ENCODE peak calls at places on chromosomes 12 and 14, in four cellular contexts. D is WERI-Rb-1, E is GM23338, F is heart right ventricle. G is an unnamed sample.

GRCh38 chr14:100115236-100115635 is 44.2 kb downstream of the DEGS2 start:
- DNase-seq in D (no peak), E (no peak), F (no peak), G (no peak)

GRCh38 chr14:104376202-104377140 is 203.1 kb upstream of the C14orf180 start:
- DNase-seq in D (no peak), E (no peak), F (no peak), G (no peak)

GRCh38 chr14:102916347-102917055 is 6.0 kb upstream of the AMN start:
- DNase-seq in D (no peak), E (no peak), F (no peak), G (no peak)

GRCh38 chr12:1974812-1975211 is 29.4 kb downstream of the DCP1B start:
- DNase-seq in D (no peak), E (no peak), F (no peak), G (no peak)

GRCh38 chr14:77309122-77309521 is 11.6 kb downstream of the POMT2 start:
- DNase-seq in D (no peak), E (no peak), F (no peak), G (no peak)

GRCh38 chr12:62983594-62983993 is 48.6 kb upstream of the PPM1H start:
- DNase-seq in D (peak; percentile 21), E (peak; percentile 63), F (no peak), G (no peak)

GRCh38 chr14:24903337-24903736 is 146.6 kb downstream of the STXBP6 start:
- DNase-seq in D (no peak), E (no peak), F (no peak), G (peak; percentile 78)

GRCh38 chr14:88340357-88340756 is 17.3 kb upstream of the KCNK10 start:
- DNase-seq in D (no peak), E (no peak), F (no peak), G (no peak)

GRCh38 chr12:56333197-56333678 is 562 bp downstream of the PAN2 start:
- DNase-seq in D (peak; percentile 18), E (no peak), F (no peak), G (no peak)

GRCh38 chr14:49692895-49693737 is at the start of gene KLHDC1:
- DNase-seq in D (peak; percentile 79), E (peak; percentile 83), F (peak; percentile 90), G (peak; percentile 78)

GRCh38 chr14:46063872-46064271 is 587.7 kb downstream of the RPL10L start:
- DNase-seq in D (peak; percentile 6), E (peak; percentile 2), F (no peak), G (no peak)

GRCh38 chr14:67343601-67344230 is 15.9 kb downstream of the ATP6V1D start:
- DNase-seq in D (no peak), E (no peak), F (no peak), G (no peak)

GRCh38 chr12:128190614-128191013 is 76.4 kb upstream of the TMEM132C start:
- DNase-seq in D (peak; percentile 77), E (peak; percentile 2), F (no peak), G (no peak)

GRCh38 chr14:77290705-77291104 is 19.7 kb upstream of the NGB start:
- DNase-seq in D (peak; percentile 43), E (peak; percentile 53), F (no peak), G (no peak)

GRCh38 chr12:24561882-24562760 is 386.8 kb downstream of the BCAT1 start:
- DNase-seq in D (peak; percentile 30), E (peak; percentile 88), F (peak; percentile 48), G (peak; percentile 77)

GRCh38 chr14:78469947-78470346 is 299.8 kb downstream of the NRXN3 start:
- DNase-seq in D (no peak), E (no peak), F (no peak), G (no peak)

GRCh38 chr12:31235868-31236395 is 90.0 kb downstream of the SINHCAF start:
- DNase-seq in D (no peak), E (no peak), F (no peak), G (no peak)

GRCh38 chr12:24546661-24547060 is 402.2 kb downstream of the BCAT1 start:
- DNase-seq in D (no peak), E (no peak), F (no peak), G (no peak)

GRCh38 chr14:85789506-85789905 is 259.6 kb downstream of the FLRT2 start:
- DNase-seq in D (no peak), E (no peak), F (no peak), G (no peak)

GRCh38 chr14:71668186-71668912 is 263.9 kb upstream of the RGS6 start:
- DNase-seq in D (no peak), E (no peak), F (no peak), G (peak; percentile 19)

GRCh38 chr14:100890451-100890850 is 13.1 kb downstream of the RTL1 start:
- DNase-seq in D (no peak), E (no peak), F (no peak), G (no peak)

GRCh38 chr12:3833670-3834310 is 39.4 kb downstream of the PARP11 start:
- DNase-seq in D (no peak), E (peak; percentile 60), F (no peak), G (no peak)

GRCh38 chr14:36835145-36835544 is 173.5 kb downstream of the PAX9 start:
- DNase-seq in D (no peak), E (no peak), F (no peak), G (no peak)
- TF ChIP-seq CTCF in D (no peak), E (no peak), F (no peak), G (no peak)

GRCh38 chr12:88579941-88580871 is at the start of gene KITLG:
- DNase-seq in D (peak; percentile 56), E (peak; percentile 92), F (peak; percentile 83), G (peak; percentile 91)
- TF ChIP-seq CTCF in D (peak; percentile 35), E (no peak), F (no peak), G (peak; percentile 37)

GRCh38 chr14:35533357-35534129 is 421 bp upstream of the INSM2 start:
- DNase-seq in D (peak; percentile 99), E (peak; percentile 92), F (peak; percentile 27), G (peak; percentile 33)
- TF ChIP-seq CTCF in D (no peak), E (no peak), F (no peak), G (no peak)

DNA sequence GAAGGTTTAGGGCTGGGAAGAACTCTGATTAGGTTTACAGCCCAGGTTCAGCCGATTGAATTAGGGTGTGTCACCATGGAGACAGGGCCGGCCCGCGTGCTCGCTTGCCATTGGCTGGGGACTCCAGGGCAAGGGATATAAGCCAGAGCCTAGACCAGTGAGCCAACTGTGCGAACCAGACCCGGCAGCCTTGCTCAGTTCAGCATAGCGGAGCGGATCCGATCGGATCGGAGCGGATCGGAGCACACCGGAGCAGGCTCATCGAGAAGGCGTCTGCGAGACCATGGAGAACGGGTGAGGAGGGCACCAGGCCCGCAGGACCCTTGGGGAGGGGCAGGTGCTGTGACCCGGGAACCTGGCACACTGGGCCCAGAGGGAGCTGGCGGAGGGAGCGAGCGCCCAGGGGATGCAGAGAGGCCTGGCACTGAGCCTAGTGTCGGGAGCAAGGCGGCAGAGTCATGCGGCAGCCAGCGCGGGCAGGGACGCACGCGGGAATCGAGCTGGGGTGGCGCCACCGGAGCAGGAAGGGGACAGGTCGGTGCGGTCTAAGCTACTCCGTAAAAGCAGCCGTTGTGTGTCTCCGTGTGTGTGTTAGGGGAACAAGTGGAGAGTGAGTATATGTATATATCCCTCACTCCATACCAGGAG is at the start of gene PNP:
- DNase-seq in D (peak; percentile 93), E (peak; percentile 97), F (peak; percentile 86), G (peak; percentile 83)
- TF ChIP-seq CTCF in D (no peak), E (no peak), F (no peak), G (no peak)

G was measured in fibroblast of lung.